ENCODE peak calls at places on chromosome 1, in nine cellular contexts. W is effector memory CD4-positive, alpha-beta T cell; C is right cardiac atrium; V is mesenchymal stem cell; G is PC-3; R is heart right ventricle; B is neural progenitor cell; N is spleen; X is cardiac muscle cell. K is an unnamed sample.
A peak's percentile ranks its signal among the peaks of the same experiment; 100 is the strongest.

GRCh38 chr1:63630666-63631065 is 37.5 kb downstream of the PGM1 start:
- DNase-seq in W (no peak), C (no peak), V (no peak), G (no peak), R (no peak), B (no peak), N (no peak), X (no peak), K (no peak)

GRCh38 chr1:41345434-41346075 is 15.7 kb upstream of the FOXO6 start:
- DNase-seq in W (no peak), C (no peak), V (no peak), G (no peak), R (no peak), B (no peak), N (no peak), X (no peak), K (no peak)

GRCh38 chr1:12473596-12474329 is 144.2 kb downstream of the DHRS3 start:
- DNase-seq in W (no peak), C (peak; percentile 36), V (no peak), G (no peak), R (no peak), B (no peak), N (no peak), X (no peak), K (no peak)

GRCh38 chr1:77888071-77888428 is 374 bp upstream of the NEXN start:
- DNase-seq in W (no peak), C (no peak), V (peak; percentile 83), G (peak; percentile 25), R (no peak), B (no peak), N (no peak), X (no peak), K (no peak)

GRCh38 chr1:201153474-201154388 is 543 bp downstream of the TMEM9 start:
- DNase-seq in W (no peak), C (no peak), V (no peak), G (peak; percentile 37), R (no peak), B (no peak), N (no peak), X (peak; percentile 71), K (no peak)

GRCh38 chr1:8541961-8542521 is 224.1 kb downstream of the SLC45A1 start:
- DNase-seq in W (no peak), C (no peak), V (peak; percentile 87), G (no peak), R (no peak), B (no peak), N (no peak), X (no peak), K (no peak)

GRCh38 chr1:215241451-215241850 is 158.9 kb downstream of the KCNK2 start:
- DNase-seq in W (no peak), C (no peak), V (no peak), G (peak; percentile 68), R (no peak), B (no peak), N (no peak), X (no peak), K (no peak)

GRCh38 chr1:144101397-144102050 is 129.7 kb upstream of the FAM72C start:
- DNase-seq in W (peak; percentile 6), C (peak; percentile 32), V (no peak), G (peak; percentile 40), R (peak; percentile 17), B (no peak), N (peak; percentile 84), X (peak; percentile 0), K (peak; percentile 16)

GRCh38 chr1:173503391-173503790 is 26.3 kb downstream of the PRDX6 start:
- DNase-seq in W (no peak), C (no peak), V (peak; percentile 57), G (no peak), R (no peak), B (no peak), N (no peak), X (peak; percentile 25), K (no peak)

GRCh38 chr1:176617881-176618280 is 154.9 kb downstream of the PAPPA2 start:
- DNase-seq in W (no peak), C (no peak), V (no peak), G (no peak), R (no peak), B (no peak), N (no peak), X (no peak), K (no peak)

GRCh38 chr1:197418693-197419092 is 150.6 kb downstream of the CRB1 start:
- DNase-seq in W (no peak), C (no peak), V (no peak), G (no peak), R (no peak), B (no peak), N (no peak), X (no peak), K (no peak)
- H3K27ac ChIP-seq in W (no peak overlapping the region), C (no peak overlapping the region), V (no peak overlapping the region), G (no peak overlapping the region), R (no peak overlapping the region), B (no peak overlapping the region), N (no peak overlapping the region), X (no peak overlapping the region), K (no peak overlapping the region)

GRCh38 chr1:70208292-70208691 is 2.9 kb upstream of the LRRC40 start:
- DNase-seq in W (no peak), C (no peak), V (no peak), G (no peak), R (no peak), B (no peak), N (no peak), X (no peak), K (no peak)

GRCh38 chr1:70210820-70211219 is 5.4 kb upstream of the LRRC40 start:
- DNase-seq in W (no peak), C (no peak), V (no peak), G (no peak), R (no peak), B (no peak), N (no peak), X (no peak), K (no peak)

GRCh38 chr1:70207492-70207891 is 2.1 kb upstream of the LRRC40 start:
- DNase-seq in W (no peak), C (no peak), V (no peak), G (no peak), R (no peak), B (no peak), N (no peak), X (no peak), K (no peak)

GRCh38 chr1:70205437-70206118 is at the start of gene LRRC40:
- DNase-seq in W (peak; percentile 84), C (peak; percentile 97), V (peak; percentile 97), G (peak; percentile 98), R (peak; percentile 96), B (peak; percentile 98), N (peak; percentile 100), X (peak; percentile 98), K (peak; percentile 93)

GRCh38 chr1:70211536-70211935 is 6.2 kb upstream of the LRRC40 start:
- DNase-seq in W (no peak), C (no peak), V (no peak), G (no peak), R (no peak), B (no peak), N (no peak), X (no peak), K (no peak)
- H3K4me1 ChIP-seq in W (peaks cover under 1% of the 10 kb centered on the region), C (peaks cover 5% of the 10 kb centered on the region), V (peaks cover 7% of the 10 kb centered on the region), G (peaks cover 6% of the 10 kb centered on the region), R (peaks cover 33% of the 10 kb centered on the region), B (no peaks in the 10 kb centered on the region), N (peaks cover 38% of the 10 kb centered on the region), X (peaks cover 3% of the 10 kb centered on the region), K (peaks cover 13% of the 10 kb centered on the region)

GRCh38 chr1:205335692-205336091 is 14.1 kb upstream of the NUAK2 start:
- DNase-seq in W (peak; percentile 45), C (peak; percentile 69), V (peak; percentile 72), G (peak; percentile 93), R (peak; percentile 69), B (peak; percentile 91), N (peak; percentile 94), X (peak; percentile 90), K (peak; percentile 89)

GRCh38 chr1:205337481-205337880 is 15.9 kb upstream of the NUAK2 start:
- DNase-seq in W (no peak), C (no peak), V (no peak), G (no peak), R (no peak), B (no peak), N (no peak), X (no peak), K (no peak)

GRCh38 chr1:205339197-205339702 is 17.5 kb downstream of the KLHDC8A start:
- DNase-seq in W (no peak), C (no peak), V (no peak), G (no peak), R (no peak), B (no peak), N (peak; percentile 41), X (no peak), K (no peak)

GRCh38 chr1:205339717-205340116 is 17.0 kb downstream of the KLHDC8A start:
- DNase-seq in W (no peak), C (no peak), V (no peak), G (no peak), R (no peak), B (no peak), N (no peak), X (no peak), K (no peak)

DNA sequence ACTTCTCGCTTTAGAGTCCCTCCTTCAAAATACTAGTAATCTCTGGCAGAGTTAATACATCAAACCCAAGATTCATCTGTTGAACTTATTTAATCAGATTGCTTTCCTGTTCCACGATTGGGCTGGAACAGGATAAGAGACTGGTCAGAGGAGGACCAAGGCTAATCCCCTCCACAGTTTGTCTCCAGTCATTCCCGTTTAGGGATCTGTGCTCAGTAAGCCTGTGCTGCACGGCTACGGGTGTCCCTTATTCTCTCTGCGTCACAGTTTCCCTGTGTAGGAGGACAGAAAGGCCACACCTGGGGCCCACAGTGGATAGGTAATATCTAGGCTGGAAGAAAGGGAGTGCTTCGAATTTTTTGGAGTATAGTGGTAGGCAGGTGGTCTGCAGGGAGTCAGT is 16.5 kb upstream of the NUAK2 start:
- DNase-seq in W (no peak), C (no peak), V (no peak), G (no peak), R (no peak), B (no peak), N (no peak), X (no peak), K (no peak)
- H3K27ac ChIP-seq in W (no peak overlapping the region), C (no peak overlapping the region), V (no peak overlapping the region), G (no peak overlapping the region), R (no peak overlapping the region), B (no peak overlapping the region), N (no peak overlapping the region), X (no peak overlapping the region), K (no peak overlapping the region)

DNA sequence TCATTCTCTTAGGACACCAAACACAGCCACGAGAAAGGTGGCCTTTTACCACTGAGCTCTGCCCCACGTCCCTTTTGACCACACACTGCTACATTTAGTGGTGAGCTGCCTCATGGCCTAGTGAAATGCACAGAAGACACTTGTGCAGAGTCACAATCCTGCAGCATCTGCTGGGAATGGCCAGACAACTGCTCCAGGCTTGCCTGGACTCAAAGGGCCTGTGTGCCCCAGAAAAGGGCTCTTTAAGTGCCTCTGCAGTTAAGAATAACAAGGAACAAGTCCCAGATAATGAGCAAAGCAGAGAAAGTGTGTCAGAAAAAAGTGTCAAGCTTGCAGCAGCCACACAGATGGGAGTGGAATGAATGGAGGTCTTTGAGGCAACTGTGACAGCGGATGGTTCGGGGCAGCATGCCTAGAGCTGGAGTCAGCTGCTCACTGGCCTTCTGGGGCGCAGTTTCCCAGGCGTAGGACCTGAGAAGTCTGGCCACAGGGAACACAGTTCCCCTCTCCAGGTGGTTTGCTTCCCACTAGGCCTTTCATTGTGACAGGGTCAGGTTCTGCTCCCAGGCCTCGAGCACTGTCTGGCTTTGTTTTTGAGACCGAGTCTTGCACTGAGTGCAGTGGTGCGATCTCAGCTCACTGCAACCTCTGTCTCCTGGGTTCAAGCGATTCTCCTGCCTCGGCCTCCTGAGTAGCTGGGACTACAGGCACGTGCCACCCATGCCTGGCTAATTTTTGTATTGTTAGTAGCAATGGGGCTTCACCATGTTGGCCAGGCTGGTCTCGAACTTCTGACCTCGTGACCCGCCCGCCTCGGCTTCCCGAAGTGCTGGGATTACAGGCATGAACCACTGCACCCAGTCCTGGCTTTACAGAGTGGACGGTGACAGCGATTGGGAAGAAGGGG is 5.0 kb downstream of the PARP1 start:
- DNase-seq in W (no peak), C (no peak), V (no peak), G (no peak), R (no peak), B (no peak), N (peak; percentile 62), X (no peak), K (peak; percentile 73)
- H3K4me1 ChIP-seq in W (peaks cover 38% of the 10 kb centered on the region), C (peaks cover 29% of the 10 kb centered on the region), V (peaks cover 24% of the 10 kb centered on the region), G (peaks cover 31% of the 10 kb centered on the region), R (peaks cover 91% of the 10 kb centered on the region), B (peaks cover 42% of the 10 kb centered on the region), N (peaks cover 46% of the 10 kb centered on the region), X (peaks cover 53% of the 10 kb centered on the region), K (peaks cover 54% of the 10 kb centered on the region)

K was measured in body of pancreas.